ENCODE peak calls at places on chromosomes 1 and 21, in four cellular contexts. T is pancreas, K is transverse colon, F is esophagus muscularis mucosa. G is an unnamed sample.

GRCh38 chr1:145977486-145978476 is 13.3 kb downstream of the POLR3GL start:
- DNase-seq in T (no peak), K (peak; percentile 84), F (peak; percentile 94), G (peak; percentile 88)

GRCh38 chr1:23799570-23800395 is 771 bp downstream of the GALE start:
- DNase-seq in T (peak; percentile 79), K (peak; percentile 88), F (no peak), G (peak; percentile 93)

GRCh38 chr1:82838066-82838465 is 1037.3 kb downstream of the ADGRL2 start:
- DNase-seq in T (no peak), K (no peak), F (no peak), G (no peak)

GRCh38 chr21:45318556-45319341 is 31.1 kb upstream of the POFUT2 start:
- DNase-seq in T (peak; percentile 64), K (peak; percentile 50), F (no peak), G (no peak)

GRCh38 chr1:38009088-38009840 is 3.3 kb upstream of the UTP11 start:
- DNase-seq in T (no peak), K (no peak), F (no peak), G (peak; percentile 46)

GRCh38 chr1:86370627-86371026 is 25.5 kb downstream of the ODF2L start:
- DNase-seq in T (no peak), K (no peak), F (no peak), G (no peak)

GRCh38 chr1:15261155-15262002 is 14.4 kb downstream of the FHAD1 start:
- DNase-seq in T (no peak), K (peak; percentile 52), F (peak; percentile 91), G (peak; percentile 84)

GRCh38 chr1:224433671-224434446 is 738 bp downstream of the WDR26 start:
- DNase-seq in T (peak; percentile 85), K (peak; percentile 42), F (no peak), G (peak; percentile 13)

GRCh38 chr1:44941424-44942324 is 44.7 kb downstream of the EIF2B3 start:
- DNase-seq in T (no peak), K (no peak), F (no peak), G (no peak)

GRCh38 chr1:192807968-192808587 is 761 bp upstream of the RGS2 start:
- DNase-seq in T (no peak), K (no peak), F (no peak), G (peak; percentile 54)

GRCh38 chr1:943545-944340 is 15.3 kb downstream of the NOC2L start:
- DNase-seq in T (no peak), K (no peak), F (no peak), G (no peak)

GRCh38 chr1:226882631-226883409 is 12.4 kb downstream of the PSEN2 start:
- DNase-seq in T (no peak), K (peak; percentile 33), F (no peak), G (peak; percentile 85)

GRCh38 chr1:54403808-54404261 is 2.4 kb downstream of the SSBP3 start:
- DNase-seq in T (no peak), K (no peak), F (no peak), G (no peak)

GRCh38 chr21:46253610-46254124 is 25.1 kb upstream of the LSS start:
- DNase-seq in T (no peak), K (no peak), F (no peak), G (peak; percentile 24)

GRCh38 chr1:27111771-27112573 is 43.0 kb downstream of the SLC9A1 start:
- DNase-seq in T (no peak), K (peak; percentile 80), F (peak; percentile 93), G (peak; percentile 84)

GRCh38 chr1:115282825-115283224 is 55.2 kb downstream of the NGF start:
- DNase-seq in T (no peak), K (peak; percentile 19), F (peak; percentile 95), G (no peak)

GRCh38 chr1:175462618-175463017 is 270.0 kb upstream of the KIAA0040 start:
- DNase-seq in T (no peak), K (no peak), F (no peak), G (no peak)

GRCh38 chr21:42115136-42115683 is 44.1 kb downstream of the UMODL1 start:
- DNase-seq in T (no peak), K (no peak), F (no peak), G (no peak)

GRCh38 chr21:42118121-42118795 is 47.1 kb downstream of the UMODL1 start:
- DNase-seq in T (peak; percentile 31), K (no peak), F (no peak), G (no peak)

GRCh38 chr21:42118901-42119300 is 47.8 kb downstream of the UMODL1 start:
- DNase-seq in T (no peak), K (peak; percentile 26), F (no peak), G (no peak)

GRCh38 chr21:42114646-42115045 is 43.5 kb downstream of the UMODL1 start:
- DNase-seq in T (no peak), K (no peak), F (no peak), G (no peak)

DNA sequence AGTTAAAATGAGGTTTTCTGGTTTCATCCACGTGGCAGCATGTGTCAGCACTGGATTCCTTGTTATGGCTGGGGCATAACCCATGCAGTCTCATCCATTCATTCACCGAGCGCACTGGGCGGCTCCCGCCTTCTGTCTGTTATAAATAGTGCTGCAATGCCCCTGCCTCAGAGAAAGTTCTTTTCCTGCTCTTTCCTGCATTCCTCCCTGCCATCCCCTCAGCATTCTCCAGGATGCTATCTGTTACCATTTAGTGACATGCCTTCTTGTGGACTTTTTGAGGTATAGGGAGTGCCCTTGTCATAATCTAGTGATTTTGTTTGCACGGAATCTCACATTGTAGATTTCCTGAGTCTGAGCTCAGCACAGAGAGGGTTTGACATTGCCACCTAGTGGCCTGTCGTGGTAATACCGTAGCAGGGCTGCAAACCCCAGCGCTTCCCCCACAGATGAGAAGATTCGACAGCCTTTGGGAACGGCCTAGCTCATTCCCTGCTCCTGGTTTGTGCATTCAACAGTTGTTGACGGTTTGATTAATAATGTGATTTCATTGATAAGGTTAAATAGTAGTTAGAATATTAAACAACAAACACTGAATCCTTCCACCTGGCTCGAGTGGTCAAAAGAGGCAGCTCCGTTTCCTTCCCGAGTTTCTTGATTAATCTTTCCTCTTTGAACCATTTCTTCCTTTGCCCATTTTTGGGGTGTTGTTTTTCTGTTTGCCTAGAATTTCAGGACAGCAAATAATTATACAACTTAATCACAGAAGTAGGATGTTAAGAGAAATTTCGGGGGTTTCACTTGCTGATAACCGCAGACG is 46.3 kb downstream of the UMODL1 start:
- DNase-seq in T (peak; percentile 81), K (peak; percentile 87), F (no peak), G (peak; percentile 77)
- H3K4me3 ChIP-seq in T (no peak overlapping the region), K (no peak overlapping the region), F (no peak overlapping the region), G (no peak overlapping the region)

GRCh38 chr21:28132713-28133112 is 860.0 kb downstream of the LTN1 start:
- DNase-seq in T (no peak), K (no peak), F (no peak), G (no peak)

GRCh38 chr21:28127390-28127789 is 865.3 kb downstream of the LTN1 start:
- DNase-seq in T (no peak), K (no peak), F (no peak), G (no peak)

GRCh38 chr21:28124541-28124940 is 868.1 kb downstream of the LTN1 start:
- DNase-seq in T (no peak), K (no peak), F (no peak), G (no peak)

GRCh38 chr21:28126521-28127317 is 866.0 kb downstream of the LTN1 start:
- DNase-seq in T (no peak), K (no peak), F (no peak), G (no peak)
- H3K27ac ChIP-seq in T (no peak overlapping the region), K (peak overlapping the region; percentile 7), F (peak overlapping the region; percentile 5), G (no peak overlapping the region)

GRCh38 chr1:88891318-88892145 is at the start of gene GTF2B:
- DNase-seq in T (peak; percentile 92), K (peak; percentile 95), F (peak; percentile 98), G (peak; percentile 96)

GRCh38 chr1:88888755-88889154 is 2.6 kb downstream of the GTF2B start:
- DNase-seq in T (no peak), K (no peak), F (no peak), G (no peak)

GRCh38 chr1:88892146-88892877 is 945 bp upstream of the GTF2B start:
- DNase-seq in T (no peak), K (no peak), F (no peak), G (peak; percentile 87)

GRCh38 chr1:88885933-88886332 is 5.4 kb downstream of the GTF2B start:
- DNase-seq in T (no peak), K (no peak), F (no peak), G (no peak)

DNA sequence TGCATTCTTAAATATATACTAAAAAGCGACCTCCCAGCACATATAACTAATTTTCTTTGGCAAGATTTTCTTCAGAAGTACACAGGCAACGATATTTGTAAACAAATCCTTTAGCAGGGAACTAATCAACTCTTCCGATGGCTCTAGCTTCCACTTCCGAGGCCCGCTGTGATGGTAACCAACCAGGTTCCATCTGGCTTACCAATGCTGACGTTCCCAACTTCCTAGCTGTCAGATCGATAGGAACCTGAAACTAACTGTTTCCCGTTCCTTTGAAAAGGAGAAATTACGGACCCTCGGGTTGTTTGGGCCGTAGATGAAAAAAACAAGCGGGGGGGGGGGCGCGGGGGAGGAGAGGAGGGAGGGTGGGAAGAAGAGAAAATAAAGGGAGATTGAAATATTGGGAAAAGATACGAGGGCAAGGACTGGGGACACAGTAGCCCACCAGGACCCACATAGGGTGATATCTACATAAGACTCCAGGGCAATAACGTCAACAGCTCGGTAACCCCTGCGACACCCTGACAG is 513 bp downstream of the GTF2B start:
- DNase-seq in T (no peak), K (peak; percentile 28), F (no peak), G (peak; percentile 55)
- H3K4me3 ChIP-seq in T (peak overlapping the region; percentile 79), K (peak overlapping the region; percentile 99), F (peak overlapping the region; percentile 71), G (peak overlapping the region; percentile 76)

DNA sequence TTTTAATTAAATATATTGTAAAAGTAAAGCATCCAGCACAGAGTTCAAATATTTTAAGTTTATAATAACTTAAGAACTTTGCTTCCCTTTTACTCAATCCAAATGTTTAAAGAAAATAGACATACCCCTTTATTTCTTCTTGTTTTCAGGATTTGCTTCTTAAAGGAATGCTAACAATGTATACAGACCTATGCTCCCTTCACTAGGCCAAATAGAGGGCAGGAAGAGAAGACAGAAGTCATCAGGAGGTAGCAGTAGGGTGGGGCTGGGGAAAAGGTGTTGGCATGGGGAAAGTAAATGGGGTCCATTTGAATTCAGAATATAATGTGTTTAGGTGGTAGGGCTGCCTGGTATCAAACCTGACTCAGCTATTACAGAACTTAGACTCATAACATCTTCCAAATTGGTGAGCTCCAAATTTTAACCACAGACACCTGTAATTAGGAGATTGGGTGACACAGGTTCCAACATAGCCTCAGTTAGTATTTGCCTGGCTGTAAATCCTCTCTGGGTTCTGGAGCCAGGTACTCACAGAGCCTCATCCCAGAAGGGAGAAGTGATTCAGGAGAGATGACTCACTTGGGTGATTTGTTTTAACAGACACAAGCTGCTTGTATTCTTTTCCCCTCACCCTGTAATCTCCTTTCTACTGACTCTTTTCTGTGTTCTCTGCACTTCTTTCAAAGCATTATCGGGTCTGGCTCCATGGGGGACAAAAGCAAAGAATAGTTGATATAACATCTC is 60.1 kb upstream of the DUSP10 start:
- DNase-seq in T (no peak), K (no peak), F (no peak), G (no peak)
- H3K27ac ChIP-seq in T (no peak overlapping the region), K (no peak overlapping the region), F (no peak overlapping the region), G (no peak overlapping the region)

GRCh38 chr1:240567066-240567465 is 44.9 kb downstream of the GREM2 start:
- DNase-seq in T (no peak), K (no peak), F (no peak), G (no peak)

GRCh38 chr1:240559781-240560180 is 52.2 kb downstream of the GREM2 start:
- DNase-seq in T (no peak), K (no peak), F (no peak), G (no peak)

GRCh38 chr1:240562111-240562590 is 49.8 kb downstream of the GREM2 start:
- DNase-seq in T (no peak), K (no peak), F (no peak), G (no peak)

DNA sequence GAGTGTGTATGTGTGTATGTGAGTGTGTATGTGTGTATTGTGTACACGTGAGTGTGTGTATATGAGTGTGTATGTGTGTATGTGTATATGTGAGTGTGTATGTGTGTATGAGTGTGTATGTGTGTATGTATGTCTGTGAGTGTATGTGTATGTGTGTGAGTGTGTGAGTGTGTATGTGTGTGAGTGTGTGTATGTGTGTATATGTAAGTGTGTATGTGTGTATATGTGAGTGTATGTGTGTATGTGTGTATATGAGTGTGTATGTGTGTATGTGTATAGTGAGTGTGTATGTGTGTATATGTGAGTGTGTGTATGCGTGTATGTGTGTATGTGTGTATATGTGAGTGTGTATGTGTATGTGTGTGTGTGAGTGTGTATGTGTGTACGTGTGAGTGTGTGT is 49.2 kb downstream of the GREM2 start:
- DNase-seq in T (no peak), K (no peak), F (no peak), G (no peak)
- H3K4me3 ChIP-seq in T (no peak overlapping the region), K (no peak overlapping the region), F (no peak overlapping the region), G (no peak overlapping the region)